ENCODE peak calls at places on chromosome 19, in five cellular contexts. N, Y, L, A and V are unnamed samples.

GRCh38 chr19:2511570-2511969 is 35.6 kb downstream of the GADD45B start:
- DNase-seq in Y (no peak), L (no peak), A (no peak), N (no peak), V (no peak)

GRCh38 chr19:10553087-10553667 is 9.5 kb downstream of the ATG4D start:
- DNase-seq in Y (no peak), L (no peak), A (no peak), N (no peak), V (no peak)

GRCh38 chr19:3075605-3076431 is 13.5 kb upstream of the TLE5 start:
- DNase-seq in A (no peak), N (no peak), Y (peak), L (peak), V (no peak)

GRCh38 chr19:51980116-51980736 is 6.4 kb downstream of the ZNF350 start:
- DNase-seq in L (no peak), A (no peak), Y (no peak), N (no peak), V (no peak)

GRCh38 chr19:18599485-18599884 is 7.1 kb downstream of the CRLF1 start:
- DNase-seq in Y (no peak), A (no peak), N (no peak), L (no peak), V (no peak)

GRCh38 chr19:42024622-42025111 is 30.6 kb upstream of the ATP1A3 start:
- DNase-seq in A (peak), L (no peak), N (no peak), Y (no peak), V (no peak)

GRCh38 chr19:39481229-39481545 is 549 bp downstream of the TIMM50 start:
- DNase-seq in L (no peak), N (no peak), Y (no peak), A (no peak), V (no peak)

GRCh38 chr19:5369962-5370367 is 29.4 kb upstream of the PTPRS start:
- DNase-seq in L (no peak), A (no peak), Y (peak), N (no peak), V (no peak)

GRCh38 chr19:17607936-17608335 is 52.5 kb downstream of the COLGALT1 start:
- DNase-seq in A (no peak), N (no peak), L (no peak), Y (no peak), V (no peak)

GRCh38 chr19:18414504-18415176 is 4.6 kb upstream of the SSBP4 start:
- DNase-seq in N (no peak), A (no peak), Y (no peak), L (no peak), V (no peak)

GRCh38 chr19:1465191-1466016 is 13.6 kb downstream of the C19orf25 start:
- DNase-seq in N (no peak), Y (peak), L (no peak), A (no peak), V (no peak)

GRCh38 chr19:10211071-10211470 is 16.3 kb upstream of the DNMT1 start:
- DNase-seq in Y (no peak), A (no peak), N (no peak), L (no peak), V (no peak)

GRCh38 chr19:2495651-2496316 is 19.9 kb downstream of the GADD45B start:
- DNase-seq in Y (no peak), N (no peak), A (no peak), L (no peak), V (no peak)

GRCh38 chr19:5038631-5039271 is 69.8 kb downstream of the KDM4B start:
- DNase-seq in L (no peak), A (no peak), Y (peak), N (no peak), V (no peak)

GRCh38 chr19:17671906-17672305 is 16.2 kb downstream of the UNC13A start:
- DNase-seq in L (no peak), A (no peak), N (no peak), Y (peak), V (no peak)

GRCh38 chr19:49342291-49342721 is 7.1 kb downstream of the CD37 start:
- DNase-seq in L (no peak), Y (no peak), A (no peak), N (no peak), V (no peak)

GRCh38 chr19:16436780-16437179 is 35.0 kb downstream of the EPS15L1 start:
- DNase-seq in L (no peak), A (no peak), Y (no peak), N (no peak), V (no peak)

GRCh38 chr19:49119411-49120324 is at the start of gene PPFIA3:
- DNase-seq in Y (peak), L (no peak), A (no peak), N (peak), V (no peak)

GRCh38 chr19:28426110-28426901 is 786.6 kb downstream of the UQCRFS1 start:
- DNase-seq in N (no peak), L (no peak), A (no peak), Y (no peak), V (no peak)

GRCh38 chr19:16462757-16463250 is 9.0 kb downstream of the EPS15L1 start:
- DNase-seq in A (no peak), Y (no peak), L (no peak), N (no peak), V (no peak)

GRCh38 chr19:56348289-56348877 is 33.7 kb upstream of the ZSCAN5A start:
- DNase-seq in A (no peak), N (no peak), L (no peak), Y (peak), V (no peak)

GRCh38 chr19:38425810-38426466 is at the start of gene RASGRP4:
- DNase-seq in Y (peak), L (no peak), N (no peak), A (no peak), V (no peak)

GRCh38 chr19:1211494-1212234 is 6.1 kb downstream of the STK11 start:
- DNase-seq in L (no peak), Y (no peak), A (no peak), N (no peak), V (no peak)

GRCh38 chr19:10882108-10882457 is 10.7 kb downstream of the CARM1 start:
- DNase-seq in Y (no peak), N (no peak), A (no peak), L (no peak), V (no peak)

GRCh38 chr19:50931023-50931422 is 19.8 kb upstream of the KLK4 start:
- DNase-seq in N (no peak), A (no peak), L (no peak), Y (no peak), V (no peak)

GRCh38 chr19:1284293-1284978 is 1.2 kb upstream of the EFNA2 start:
- DNase-seq in A (no peak), L (no peak), Y (no peak), N (no peak), V (no peak)

GRCh38 chr19:4140237-4140711 is 13.2 kb upstream of the CREB3L3 start:
- DNase-seq in N (peak), L (no peak), A (peak), Y (peak), V (peak)

GRCh38 chr19:10258080-10258710 is 6.2 kb downstream of the MRPL4 start:
- DNase-seq in Y (no peak), A (no peak), L (no peak), N (no peak), V (no peak)

GRCh38 chr19:17170538-17171297 is 44.4 kb upstream of the USE1 start:
- DNase-seq in A (no peak), L (no peak), N (no peak), Y (peak), V (no peak)